ENCODE peak calls at places on chromosomes 6 and 20, in seven cellular contexts. B, G, O, H, E, P and D are unnamed samples. For H3K4me1, the result is how much of the 10 kb centered on the place peaks cover.

GRCh38 chr6:150142304-150142656 is 564 bp upstream of the PPP1R14C start:
- DNase-seq in B (no peak), G (no peak), O (no peak), H (no peak), E (peak), P (no peak), D (no peak)

GRCh38 chr20:64168381-64169088 is 4.3 kb downstream of the MYT1 start:
- DNase-seq in B (no peak), G (no peak), O (no peak), H (peak), E (no peak), P (no peak), D (no peak)

GRCh38 chr20:47662483-47663353 is 122.6 kb downstream of the SULF2 start:
- DNase-seq in B (no peak), G (no peak), O (no peak), H (no peak), E (peak), P (no peak), D (no peak)

GRCh38 chr6:22147983-22148797 is 148.6 kb downstream of the PRL start:
- DNase-seq in B (peak), G (no peak), O (no peak), H (peak), E (peak), P (peak), D (peak)

GRCh38 chr20:37209193-37209592 is 29.8 kb upstream of the MROH8 start:
- DNase-seq in B (no peak), G (no peak), O (no peak), H (no peak), E (no peak), P (no peak), D (no peak)

GRCh38 chr20:23551786-23552185 is 16.5 kb downstream of the CST9L start:
- DNase-seq in B (no peak), G (no peak), O (no peak), H (no peak), E (no peak), P (no peak), D (no peak)

GRCh38 chr20:57704245-57704644 is 5.6 kb downstream of the PMEPA1 start:
- DNase-seq in B (no peak), G (no peak), O (no peak), H (no peak), E (no peak), P (no peak), D (no peak)

GRCh38 chr20:9945406-9945805 is 89.4 kb upstream of the ANKEF1 start:
- DNase-seq in B (no peak), G (no peak), O (no peak), H (no peak), E (no peak), P (no peak), D (no peak)

GRCh38 chr6:152265651-152266050 is 371.5 kb downstream of the SYNE1 start:
- DNase-seq in B (no peak), G (no peak), O (no peak), H (no peak), E (no peak), P (no peak), D (no peak)

GRCh38 chr20:47887064-47887463 is 101.8 kb upstream of the SULF2 start:
- DNase-seq in B (no peak), G (no peak), O (no peak), H (no peak), E (no peak), P (no peak), D (no peak)

GRCh38 chr6:131317516-131317915 is 182.2 kb downstream of the AKAP7 start:
- DNase-seq in B (no peak), G (no peak), O (no peak), H (no peak), E (no peak), P (no peak), D (no peak)

GRCh38 chr6:152391179-152391880 is 245.8 kb downstream of the SYNE1 start:
- DNase-seq in B (no peak), G (no peak), O (no peak), H (no peak), E (no peak), P (no peak), D (no peak)

GRCh38 chr6:151493495-151494234 is at the start of gene CCDC170:
- DNase-seq in B (peak), G (no peak), O (peak), H (peak), E (peak), P (no peak), D (no peak)

GRCh38 chr6:131949909-131950766 is 1.0 kb downstream of the CCN2 start:
- DNase-seq in B (peak), G (no peak), O (no peak), H (peak), E (peak), P (no peak), D (no peak)

GRCh38 chr20:20009784-20010253 is 7.3 kb upstream of the NAA20 start:
- DNase-seq in B (no peak), G (no peak), O (no peak), H (no peak), E (no peak), P (no peak), D (no peak)

GRCh38 chr6:25263602-25264001 is 15.6 kb upstream of the CARMIL1 start:
- DNase-seq in B (no peak), G (no peak), O (no peak), H (no peak), E (no peak), P (no peak), D (no peak)

GRCh38 chr6:168370310-168370991 is 50.9 kb upstream of the DACT2 start:
- DNase-seq in B (peak), G (peak), O (peak), H (peak), E (peak), P (peak), D (peak)

GRCh38 chr6:12714022-12714421 is 2.5 kb upstream of the PHACTR1 start:
- DNase-seq in B (no peak), G (no peak), O (no peak), H (no peak), E (no peak), P (no peak), D (no peak)

GRCh38 chr6:150876598-150876997 is 11.1 kb downstream of the MTHFD1L start:
- DNase-seq in B (peak), G (no peak), O (no peak), H (peak), E (peak), P (no peak), D (no peak)

GRCh38 chr6:101392561-101393230 is 812 bp upstream of the GRIK2 start:
- DNase-seq in B (no peak), G (no peak), O (no peak), H (no peak), E (no peak), P (no peak), D (no peak)

GRCh38 chr20:35458388-35458787 is 3.0 kb downstream of the CEP250 start:
- DNase-seq in B (no peak), G (no peak), O (no peak), H (no peak), E (no peak), P (no peak), D (no peak)

GRCh38 chr6:83613378-83613777 is 95.5 kb downstream of the SNAP91 start:
- DNase-seq in B (no peak), G (no peak), O (no peak), H (no peak), E (no peak), P (no peak), D (no peak)

GRCh38 chr6:2790588-2790987 is 25.4 kb downstream of the WRNIP1 start:
- DNase-seq in B (no peak), G (no peak), O (no peak), H (peak), E (no peak), P (no peak), D (no peak)

GRCh38 chr6:37145443-37145842 is 24.5 kb upstream of the PIM1 start:
- DNase-seq in B (no peak), G (no peak), O (no peak), H (no peak), E (no peak), P (no peak), D (no peak)

GRCh38 chr6:21128601-21129000 is 464.9 kb upstream of the SOX4 start:
- DNase-seq in B (no peak), G (no peak), O (no peak), H (no peak), E (no peak), P (no peak), D (no peak)

GRCh38 chr20:19990911-19991707 is 26.1 kb upstream of the NAA20 start:
- DNase-seq in B (no peak), G (no peak), O (no peak), H (no peak), E (no peak), P (no peak), D (no peak)

GRCh38 chr6:48098923-48099322 is 12.1 kb downstream of the PTCHD4 start:
- DNase-seq in B (no peak), G (no peak), O (no peak), H (no peak), E (no peak), P (no peak), D (no peak)

GRCh38 chr20:17530716-17531536 is at the start of gene BFSP1:
- DNase-seq in B (peak), G (peak), O (peak), H (peak), E (peak), P (no peak), D (peak)

GRCh38 chr6:28769626-28770402 is 154.0 kb downstream of the TRIM27 start:
- DNase-seq in B (no peak), G (no peak), O (no peak), H (no peak), E (no peak), P (no peak), D (no peak)

GRCh38 chr20:23163562-23163961 is 77.4 kb upstream of the CD93 start:
- DNase-seq in B (no peak), G (no peak), O (no peak), H (no peak), E (no peak), P (no peak), D (no peak)

GRCh38 chr20:19233025-19233794 is 20.8 kb downstream of the SLC24A3 start:
- DNase-seq in B (no peak), G (no peak), O (no peak), H (no peak), E (no peak), P (no peak), D (no peak)

GRCh38 chr20:44745560-44746366 is at the start of gene KCNK15:
- DNase-seq in B (peak), G (no peak), O (peak), H (peak), E (peak), P (no peak), D (peak)

GRCh38 chr20:59628171-59628570 is 23.8 kb downstream of the PHACTR3 start:
- DNase-seq in B (no peak), G (no peak), O (no peak), H (no peak), E (no peak), P (no peak), D (no peak)

GRCh38 chr20:62920039-62920645 is 6.2 kb downstream of the DIDO1 start:
- DNase-seq in B (no peak), G (no peak), O (no peak), H (no peak), E (no peak), P (no peak), D (no peak)
- H3K4me1 ChIP-seq in B (under half), G (half or more), O (half or more), H (half or more), E (half or more), P (half or more), D (half or more)

GRCh38 chr6:44401138-44401537 is 13.6 kb downstream of the CDC5L start:
- DNase-seq in B (no peak), G (no peak), O (no peak), H (no peak), E (no peak), P (no peak), D (no peak)

GRCh38 chr6:44400572-44400971 is 13.1 kb downstream of the CDC5L start:
- DNase-seq in B (no peak), G (no peak), O (no peak), H (no peak), E (no peak), P (no peak), D (no peak)

GRCh38 chr6:44404022-44404714 is 16.7 kb downstream of the CDC5L start:
- DNase-seq in B (no peak), G (no peak), O (no peak), H (no peak), E (no peak), P (no peak), D (no peak)

GRCh38 chr6:44407951-44408670 is 20.6 kb downstream of the CDC5L start:
- DNase-seq in B (no peak), G (no peak), O (no peak), H (no peak), E (no peak), P (no peak), D (no peak)

DNA sequence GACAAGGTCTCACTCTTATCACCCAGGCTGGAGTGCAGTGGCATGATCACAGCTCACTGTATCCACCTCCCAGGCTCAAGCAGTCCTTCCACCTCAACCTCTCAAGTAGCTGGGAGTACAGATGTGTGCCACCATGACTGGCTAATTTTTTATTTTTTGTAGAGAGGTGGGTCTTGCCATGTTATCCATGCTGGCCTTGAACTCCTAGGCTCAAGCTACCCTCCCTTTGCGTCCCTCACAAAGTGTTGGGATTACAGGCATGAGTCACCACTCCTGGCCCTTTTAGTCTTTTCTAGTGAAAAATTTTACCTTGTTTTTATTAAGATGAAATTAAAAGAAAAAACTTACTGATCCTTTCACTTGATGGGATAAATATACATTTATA is 17.2 kb downstream of the CDC5L start:
- DNase-seq in B (no peak), G (no peak), O (no peak), H (no peak), E (no peak), P (no peak), D (no peak)
- H3K27ac ChIP-seq in B (no peak), G (no peak), O (no peak), H (no peak), E (no peak), P (no peak), D (no peak)

GRCh38 chr6:116514103-116514502 is 2.7 kb downstream of the CALHM5 start:
- DNase-seq in B (no peak), G (no peak), O (no peak), H (no peak), E (no peak), P (no peak), D (no peak)

GRCh38 chr6:116512709-116513108 is 1.3 kb downstream of the CALHM5 start:
- DNase-seq in B (no peak), G (no peak), O (no peak), H (no peak), E (no peak), P (no peak), D (no peak)

GRCh38 chr6:116513224-116513875 is 1.9 kb downstream of the CALHM5 start:
- DNase-seq in B (no peak), G (no peak), O (no peak), H (no peak), E (no peak), P (no peak), D (no peak)

GRCh38 chr6:116511424-116512131 is at the start of gene CALHM5:
- DNase-seq in B (peak), G (no peak), O (no peak), H (peak), E (peak), P (no peak), D (no peak)

DNA sequence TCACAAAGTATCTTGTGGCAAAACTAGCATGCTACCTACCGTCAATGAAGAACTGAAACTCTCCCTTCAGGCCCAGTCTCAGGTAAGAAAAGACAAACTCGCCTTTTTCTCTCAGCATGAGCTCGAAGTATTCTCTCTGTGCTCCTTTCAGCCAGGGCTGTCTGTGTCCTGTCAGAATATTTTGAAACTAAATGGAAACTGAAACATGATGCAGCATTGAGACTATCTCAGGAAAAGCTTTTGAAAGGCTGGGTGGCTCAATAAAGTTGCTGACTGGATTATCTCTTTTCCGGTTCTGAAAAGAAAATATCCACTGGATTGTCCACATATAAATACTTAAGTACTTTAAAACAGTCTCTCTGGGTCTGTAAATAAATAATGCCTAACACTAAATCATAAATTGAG is 718 bp downstream of the CALHM5 start:
- DNase-seq in B (no peak), G (no peak), O (no peak), H (no peak), E (no peak), P (no peak), D (no peak)
- H3K4me3 ChIP-seq in B (peak), G (no peak), O (no peak), H (no peak), E (peak), P (no peak), D (no peak)

GRCh38 chr6:52333840-52334200 is 28.1 kb upstream of the PAQR8 start:
- DNase-seq in B (no peak), G (peak), O (peak), H (no peak), E (no peak), P (no peak), D (peak)
- H3K4me1 ChIP-seq in B (under half), G (half or more), O (half or more), H (under half), E (under half), P (under half), D (under half)

DNA sequence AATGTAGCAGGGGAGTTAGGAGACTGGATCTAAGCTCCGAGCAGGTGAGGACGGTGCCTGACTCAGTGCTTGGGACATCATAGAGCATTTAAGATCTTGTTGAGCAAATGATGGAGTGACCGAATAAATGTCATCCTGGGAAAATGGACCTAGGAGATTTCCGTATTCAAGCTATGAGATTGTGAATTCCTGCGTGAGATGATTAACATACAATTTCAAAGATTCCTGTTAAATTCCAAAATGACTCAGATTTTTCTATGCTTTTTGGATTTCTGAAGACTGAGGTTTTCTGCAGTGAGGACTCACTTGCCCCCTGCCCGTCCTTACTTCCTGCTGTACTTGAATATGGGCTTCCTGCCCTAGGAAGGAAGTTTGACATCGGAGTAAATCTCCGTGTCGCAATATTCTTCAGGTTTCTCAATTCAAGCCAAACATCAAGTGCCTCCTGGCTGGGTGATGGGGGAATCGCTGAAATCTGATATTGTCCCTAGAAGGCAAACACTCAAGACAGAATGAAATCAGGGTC is 5.2 kb downstream of the SYTL3 start:
- DNase-seq in B (no peak), G (no peak), O (no peak), H (peak), E (no peak), P (no peak), D (no peak)
- H3K27ac ChIP-seq in B (peak), G (peak), O (peak), H (no peak), E (no peak), P (no peak), D (peak)

DNA sequence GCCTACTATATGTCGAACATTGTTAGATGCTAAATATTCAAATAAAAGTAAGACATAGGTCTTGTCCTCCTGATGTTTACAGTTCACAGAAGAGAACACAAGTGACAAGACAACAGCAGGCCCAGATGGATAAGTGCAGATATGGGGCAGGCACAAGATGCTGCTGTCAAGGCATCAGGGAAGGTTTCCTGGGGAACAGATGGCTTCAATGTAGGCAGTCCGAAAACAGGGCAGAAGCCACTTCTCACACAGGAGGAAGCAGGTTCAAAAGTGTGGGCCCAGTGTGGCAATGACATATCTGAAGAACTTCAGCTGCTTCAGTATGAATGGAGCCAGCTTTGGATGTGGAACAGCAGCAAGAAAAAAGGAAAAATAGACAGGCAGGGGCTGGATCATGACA is 32.5 kb downstream of the HLA-DPB1 start:
- DNase-seq in B (no peak), G (no peak), O (no peak), H (no peak), E (no peak), P (no peak), D (no peak)
- H3K4me3 ChIP-seq in B (no peak), G (no peak), O (no peak), H (no peak), E (no peak), P (no peak), D (no peak)

GRCh38 chr20:50220894-50221266 is 30.2 kb downstream of the CEBPB start:
- DNase-seq in B (no peak), G (no peak), O (no peak), H (no peak), E (no peak), P (no peak), D (no peak)
- H3K4me1 ChIP-seq in B (under half), G (under half), O (under half), H (under half), E (under half), P (under half), D (under half)

DNA sequence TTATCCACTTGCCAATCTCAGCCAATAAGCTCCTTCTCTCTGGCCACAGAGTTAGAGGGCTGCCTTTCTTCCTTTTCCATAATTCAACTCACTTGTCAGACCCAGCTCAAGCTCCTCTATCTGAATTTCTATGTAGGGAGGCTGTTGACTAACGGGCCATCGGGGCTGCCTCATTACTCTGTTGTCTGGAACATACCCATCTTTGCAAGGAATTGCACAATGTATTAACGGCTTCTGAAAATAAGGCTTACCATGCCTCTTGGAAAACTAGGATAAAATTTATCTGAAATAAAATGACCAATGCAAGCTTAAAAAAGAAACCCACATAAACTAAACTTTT is 28.5 kb upstream of the KIF6 start:
- DNase-seq in B (peak), G (no peak), O (no peak), H (peak), E (no peak), P (no peak), D (no peak)
- H3K27ac ChIP-seq in B (peak), G (no peak), O (no peak), H (no peak), E (peak), P (no peak), D (no peak)